ENCODE peak calls at places on chromosomes 13 and 19, in five cellular contexts. R is aorta, K is foreskin fibroblast, H is lower leg skin, T is pancreas. E is an unnamed sample.

GRCh38 chr13:106087201-106087600 is 448.3 kb downstream of the EFNB2 start:
- DNase-seq in R (no peak), K (no peak), H (no peak), T (no peak), E (no peak)

GRCh38 chr13:111903143-111903542 is 163.8 kb upstream of the SOX1 start:
- DNase-seq in R (no peak), K (no peak), H (no peak), T (no peak), E (no peak)

GRCh38 chr19:43634516-43634876 is 5.2 kb downstream of the CADM4 start:
- DNase-seq in R (no peak), K (no peak), H (no peak), T (no peak), E (no peak)

GRCh38 chr13:50598338-50598737 is 245.2 kb downstream of the DLEU7 start:
- DNase-seq in R (no peak), K (no peak), H (no peak), T (no peak), E (no peak)

GRCh38 chr13:83667606-83668005 is 214.7 kb downstream of the SLITRK1 start:
- DNase-seq in R (no peak), K (no peak), H (no peak), T (no peak), E (no peak)

GRCh38 chr13:70080030-70080429 is 27.6 kb upstream of the ATXN8OS start:
- DNase-seq in R (no peak), K (no peak), H (no peak), T (no peak), E (no peak)

GRCh38 chr19:40603719-40604646 is 2.8 kb downstream of the LTBP4 start:
- DNase-seq in R (peak; percentile 98), K (peak; percentile 97), H (peak; percentile 98), T (peak; percentile 99), E (peak; percentile 100)

GRCh38 chr19:28051047-28051446 is 1161.9 kb downstream of the UQCRFS1 start:
- DNase-seq in R (no peak), K (no peak), H (no peak), T (no peak), E (no peak)

GRCh38 chr19:4052114-4052992 is 14.3 kb downstream of the ZBTB7A start:
- DNase-seq in R (peak; percentile 61), K (no peak), H (peak; percentile 46), T (peak; percentile 75), E (peak; percentile 73)

GRCh38 chr13:87078947-87079795 is 592.0 kb upstream of the SLITRK5 start:
- DNase-seq in R (no peak), K (no peak), H (no peak), T (no peak), E (no peak)

GRCh38 chr19:4589579-4590410 is 30.3 kb upstream of the SEMA6B start:
- DNase-seq in R (no peak), K (no peak), H (no peak), T (no peak), E (peak; percentile 66)

GRCh38 chr19:40641306-40641705 is 40.1 kb downstream of the LTBP4 start:
- DNase-seq in R (peak; percentile 78), K (no peak), H (no peak), T (no peak), E (no peak)

GRCh38 chr13:20703785-20704458 is 423 bp downstream of the IL17D start:
- DNase-seq in R (peak; percentile 83), K (peak; percentile 75), H (no peak), T (peak; percentile 95), E (peak; percentile 97)

GRCh38 chr19:590396-590745 is 690 bp downstream of the HCN2 start:
- DNase-seq in R (no peak), K (no peak), H (no peak), T (no peak), E (no peak)

GRCh38 chr19:57105976-57106610 is 13.7 kb upstream of the USP29 start:
- DNase-seq in R (no peak), K (no peak), H (no peak), T (no peak), E (no peak)

GRCh38 chr19:17680235-17680722 is 7.9 kb downstream of the UNC13A start:
- DNase-seq in R (peak; percentile 91), K (peak; percentile 81), H (peak; percentile 54), T (peak; percentile 37), E (peak; percentile 32)

GRCh38 chr13:71797487-71797886 is 69.5 kb downstream of the DACH1 start:
- DNase-seq in R (no peak), K (no peak), H (no peak), T (no peak), E (no peak)

GRCh38 chr19:10811391-10812111 is 24.5 kb downstream of the TMED1 start:
- DNase-seq in R (no peak), K (no peak), H (no peak), T (no peak), E (no peak)

GRCh38 chr13:75186384-75186783 is 295.6 kb downstream of the TBC1D4 start:
- DNase-seq in R (no peak), K (no peak), H (no peak), T (no peak), E (no peak)

GRCh38 chr13:111253334-111253872 is 67.0 kb upstream of the TEX29 start:
- DNase-seq in R (no peak), K (peak; percentile 21), H (no peak), T (no peak), E (no peak)

GRCh38 chr13:34155931-34156607 is 338.1 kb downstream of the RFC3 start:
- DNase-seq in R (no peak), K (peak; percentile 41), H (no peak), T (no peak), E (no peak)

GRCh38 chr13:45545686-45546409 is 69.7 kb downstream of the ERICH6B start:
- DNase-seq in R (no peak), K (no peak), H (no peak), T (no peak), E (no peak)

GRCh38 chr13:110420626-110421025 is 113.5 kb downstream of the COL4A2 start:
- DNase-seq in R (no peak), K (no peak), H (no peak), T (no peak), E (no peak)

GRCh38 chr13:35566340-35566739 is 89.9 kb upstream of the MAB21L1 start:
- DNase-seq in R (no peak), K (no peak), H (no peak), T (no peak), E (no peak)

GRCh38 chr19:43148233-43148632 is 38.1 kb downstream of the PSG5 start:
- DNase-seq in R (no peak), K (peak; percentile 81), H (peak; percentile 69), T (no peak), E (no peak)

DNA sequence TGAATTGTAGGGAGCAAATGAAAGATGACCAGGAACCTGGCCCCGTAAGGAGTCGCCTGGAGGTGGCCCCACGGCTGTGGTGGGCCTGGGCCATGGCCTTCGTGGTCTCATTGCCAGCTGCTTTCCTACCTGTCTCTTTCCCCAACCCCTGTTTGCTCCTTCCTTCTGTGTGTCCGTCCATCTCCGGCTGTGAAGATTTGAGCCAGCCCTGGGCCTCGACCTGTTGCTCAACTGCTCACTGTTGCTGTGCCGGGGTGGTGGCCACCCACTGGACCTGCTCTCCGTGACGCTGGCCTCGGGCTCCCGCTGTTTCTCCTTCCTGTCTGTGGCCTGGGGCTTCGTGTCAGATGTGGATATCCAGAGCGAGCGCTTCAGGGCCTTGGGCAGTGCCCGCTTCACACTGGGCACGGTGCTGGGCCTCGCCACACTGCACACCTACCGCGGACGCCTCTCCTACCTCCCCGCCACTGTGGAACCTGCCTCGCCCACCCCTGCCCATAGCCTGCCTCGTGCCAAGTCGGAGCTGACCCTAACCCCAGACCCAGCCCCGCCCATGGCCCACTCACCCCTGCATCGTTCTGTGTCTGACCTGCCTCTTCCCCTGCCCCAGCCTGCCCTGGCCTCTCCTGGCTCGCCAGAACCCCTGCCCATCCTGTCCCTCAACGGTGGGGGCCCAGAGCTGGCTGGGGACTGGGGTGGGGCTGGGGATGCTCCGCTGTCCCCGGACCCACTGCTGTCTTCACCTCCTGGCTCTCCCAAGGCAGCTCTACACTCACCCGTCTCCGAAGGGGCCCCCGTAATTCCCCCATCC is 8.5 kb downstream of the DBP start:
- DNase-seq in R (no peak), K (no peak), H (no peak), T (peak; percentile 55), E (no peak)
- H3K4me3 ChIP-seq in R (no peak overlapping the region), K (no peak overlapping the region), H (no peak overlapping the region), T (no peak overlapping the region), E (no peak overlapping the region)

GRCh38 chr19:50555447-50556235 is 12.6 kb downstream of the LRRC4B start:
- DNase-seq in R (no peak), K (no peak), H (no peak), T (no peak), E (peak; percentile 45)
- H3K4me3 ChIP-seq in R (no peak overlapping the region), K (peak overlapping the region; percentile 54), H (no peak overlapping the region), T (peak overlapping the region; percentile 36), E (peak overlapping the region; percentile 45)

GRCh38 chr19:16373989-16374388 is 49.4 kb downstream of the KLF2 start:
- DNase-seq in R (peak; percentile 16), K (no peak), H (no peak), T (no peak), E (no peak)
- H3K4me3 ChIP-seq in R (no peak overlapping the region), K (no peak overlapping the region), H (no peak overlapping the region), T (no peak overlapping the region), E (no peak overlapping the region)

GRCh38 chr13:102561933-102562332 is 34.9 kb upstream of the TPP2 start:
- DNase-seq in R (no peak), K (no peak), H (no peak), T (no peak), E (no peak)

GRCh38 chr13:102558029-102558428 is 38.8 kb upstream of the TPP2 start:
- DNase-seq in R (no peak), K (no peak), H (no peak), T (no peak), E (no peak)

GRCh38 chr13:102555914-102556553 is 40.8 kb upstream of the TPP2 start:
- DNase-seq in R (no peak), K (peak; percentile 24), H (no peak), T (no peak), E (no peak)

GRCh38 chr13:102556806-102557205 is 40.0 kb upstream of the TPP2 start:
- DNase-seq in R (no peak), K (no peak), H (no peak), T (no peak), E (no peak)
- H3K4me3 ChIP-seq in R (no peak overlapping the region), K (no peak overlapping the region), H (no peak overlapping the region), T (no peak overlapping the region), E (no peak overlapping the region)

GRCh38 chr13:103161476-103161875 is 95.3 kb upstream of the SLC10A2 start:
- DNase-seq in R (no peak), K (no peak), H (no peak), T (no peak), E (no peak)
- H3K4me3 ChIP-seq in R (no peak overlapping the region), K (no peak overlapping the region), H (no peak overlapping the region), T (no peak overlapping the region), E (no peak overlapping the region)

DNA sequence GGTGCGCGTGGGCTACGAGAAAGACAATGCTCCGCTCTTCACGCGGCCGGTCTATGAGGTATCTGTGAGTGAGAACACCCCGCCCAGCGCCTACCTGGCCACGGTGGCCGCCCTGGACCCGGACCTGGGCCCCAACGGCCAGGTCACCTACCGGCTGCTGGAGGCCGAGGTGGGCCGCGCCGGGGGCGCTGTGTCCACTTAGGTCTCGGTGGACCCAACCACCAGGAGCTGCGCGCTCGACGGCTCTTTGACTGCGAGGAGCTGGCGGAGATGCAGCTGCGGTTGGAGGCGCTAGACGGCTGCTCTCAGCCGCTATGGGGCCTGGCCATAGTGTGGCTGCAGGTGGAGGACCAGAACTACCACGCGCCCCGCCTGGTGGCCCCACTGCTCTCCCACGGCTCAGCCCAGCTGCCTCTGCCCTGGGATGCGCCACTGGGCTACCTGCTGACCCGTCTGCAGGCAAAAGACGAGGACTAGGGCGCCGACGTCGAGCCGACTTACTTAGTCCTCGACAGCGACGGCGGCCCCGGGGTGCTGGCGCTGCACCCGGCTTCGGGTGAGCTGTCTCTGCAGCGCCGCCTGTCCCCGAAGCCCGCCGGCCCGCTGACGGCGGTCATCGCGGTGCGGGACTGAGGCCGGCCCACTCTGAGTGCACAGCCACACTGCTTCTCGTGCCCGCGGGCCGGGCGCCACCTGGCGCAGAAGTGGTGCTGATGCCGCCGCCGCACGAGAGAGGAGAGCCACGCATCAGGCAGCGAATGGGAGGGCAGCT is 173.0 kb downstream of the OLFM4 start:
- DNase-seq in R (no peak), K (no peak), H (no peak), T (peak; percentile 26), E (no peak)
- H3K4me3 ChIP-seq in R (no peak overlapping the region), K (no peak overlapping the region), H (no peak overlapping the region), T (peak overlapping the region; percentile 12), E (no peak overlapping the region)